ENCODE peak calls at places on chromosomes 12 and 14, in six cellular contexts. T, P, Y, R, O and W are unnamed samples.

GRCh38 chr14:64800000-64800399 is 79.7 kb downstream of the SPTB start:
- DNase-seq in T (no peak), P (peak; percentile 23), Y (peak; percentile 28), R (peak; percentile 48), O (no peak), W (peak; percentile 33)

GRCh38 chr12:14431990-14432389 is 66.5 kb downstream of the ATF7IP start:
- DNase-seq in T (no peak), P (no peak), Y (no peak), R (no peak), O (no peak), W (no peak)

GRCh38 chr12:106759526-106760183 is 14.8 kb upstream of the RIC8B start:
- DNase-seq in T (no peak), P (no peak), Y (no peak), R (no peak), O (no peak), W (no peak)

GRCh38 chr12:56628671-56629458 is 1.3 kb downstream of the BAZ2A start:
- DNase-seq in T (peak; percentile 24), P (peak; percentile 76), Y (peak; percentile 59), R (peak; percentile 61), O (peak; percentile 75), W (no peak)

GRCh38 chr14:54001189-54001878 is 44.7 kb upstream of the BMP4 start:
- DNase-seq in T (no peak), P (no peak), Y (peak; percentile 2), R (no peak), O (no peak), W (no peak)

GRCh38 chr12:42450248-42450647 is 124.3 kb downstream of the PPHLN1 start:
- DNase-seq in T (no peak), P (no peak), Y (no peak), R (peak; percentile 68), O (no peak), W (no peak)

GRCh38 chr14:104743461-104744380 is 9.2 kb upstream of the SIVA1 start:
- DNase-seq in T (no peak), P (no peak), Y (no peak), R (peak; percentile 45), O (no peak), W (no peak)

GRCh38 chr14:65620195-65620594 is 207.7 kb downstream of the FUT8 start:
- DNase-seq in T (no peak), P (no peak), Y (no peak), R (no peak), O (no peak), W (no peak)

GRCh38 chr14:102171173-102172020 is 31.7 kb downstream of the WDR20 start:
- DNase-seq in T (no peak), P (no peak), Y (no peak), R (peak; percentile 33), O (no peak), W (no peak)

GRCh38 chr14:37973031-37973908 is 234.4 kb upstream of the SSTR1 start:
- DNase-seq in T (no peak), P (no peak), Y (no peak), R (peak; percentile 61), O (no peak), W (no peak)